ENCODE peak calls at places on chromosome X, in six cellular contexts. One of them, this sample, is unnamed.

GRCh38 chrX:129493643-129494042 is 29.6 kb downstream of the SMARCA1 start:
- DNase-seq in astrocyte of the cerebellum: no peak
- DNase-seq in NCI-H1092 treated with DMSO at 0.1 percent for 48 hours: no peak
- DNase-seq in MCF 10A: peak
- DNase-seq in A549: no peak
- DNase-seq in effector CD4-positive, alpha-beta T cell: no peak
- DNase-seq in this sample: peak

GRCh38 chrX:39361736-39362135 is 560.5 kb downstream of the MID1IP1 start:
- DNase-seq in astrocyte of the cerebellum: no peak
- DNase-seq in NCI-H1092 treated with DMSO at 0.1 percent for 48 hours: no peak
- DNase-seq in MCF 10A: no peak
- DNase-seq in A549: no peak
- DNase-seq in effector CD4-positive, alpha-beta T cell: no peak
- DNase-seq in this sample: no peak

GRCh38 chrX:13197961-13198761 is 121.7 kb downstream of the ATXN3L start:
- DNase-seq in astrocyte of the cerebellum: no peak
- DNase-seq in NCI-H1092 treated with DMSO at 0.1 percent for 48 hours: no peak
- DNase-seq in MCF 10A: no peak
- DNase-seq in A549: no peak
- DNase-seq in effector CD4-positive, alpha-beta T cell: no peak
- DNase-seq in this sample: no peak

GRCh38 chrX:154655786-154656185 is 2.4 kb upstream of the CTAG2 start:
- DNase-seq in astrocyte of the cerebellum: no peak
- DNase-seq in NCI-H1092 treated with DMSO at 0.1 percent for 48 hours: no peak
- DNase-seq in MCF 10A: no peak
- DNase-seq in A549: no peak
- DNase-seq in effector CD4-positive, alpha-beta T cell: no peak
- DNase-seq in this sample: no peak

GRCh38 chrX:151852294-151852693 is 60.4 kb upstream of the MAGEA4 start:
- DNase-seq in astrocyte of the cerebellum: no peak
- DNase-seq in NCI-H1092 treated with DMSO at 0.1 percent for 48 hours: no peak
- DNase-seq in MCF 10A: no peak
- DNase-seq in A549: no peak
- DNase-seq in effector CD4-positive, alpha-beta T cell: no peak
- DNase-seq in this sample: no peak

GRCh38 chrX:78199851-78200250 is 60.4 kb upstream of the TAF9B start:
- DNase-seq in astrocyte of the cerebellum: no peak
- DNase-seq in NCI-H1092 treated with DMSO at 0.1 percent for 48 hours: no peak
- DNase-seq in MCF 10A: peak
- DNase-seq in A549: peak
- DNase-seq in effector CD4-positive, alpha-beta T cell: no peak
- DNase-seq in this sample: peak

GRCh38 chrX:16771483-16772398 is 14.5 kb upstream of the TXLNG start:
- DNase-seq in astrocyte of the cerebellum: peak
- DNase-seq in NCI-H1092 treated with DMSO at 0.1 percent for 48 hours: no peak
- DNase-seq in MCF 10A: peak
- DNase-seq in A549: peak
- DNase-seq in effector CD4-positive, alpha-beta T cell: no peak
- DNase-seq in this sample: peak

GRCh38 chrX:71326394-71326793 is 24.8 kb downstream of the ITGB1BP2 start:
- DNase-seq in astrocyte of the cerebellum: no peak
- DNase-seq in NCI-H1092 treated with DMSO at 0.1 percent for 48 hours: no peak
- DNase-seq in MCF 10A: no peak
- DNase-seq in A549: no peak
- DNase-seq in effector CD4-positive, alpha-beta T cell: no peak
- DNase-seq in this sample: no peak

GRCh38 chrX:45126158-45126557 is 74.5 kb downstream of the DIPK2B start:
- DNase-seq in astrocyte of the cerebellum: no peak
- DNase-seq in NCI-H1092 treated with DMSO at 0.1 percent for 48 hours: no peak
- DNase-seq in MCF 10A: no peak
- DNase-seq in A549: no peak
- DNase-seq in effector CD4-positive, alpha-beta T cell: no peak
- DNase-seq in this sample: no peak

GRCh38 chrX:121902463-121902862 is 855.1 kb downstream of the GLUD2 start:
- DNase-seq in astrocyte of the cerebellum: no peak
- DNase-seq in NCI-H1092 treated with DMSO at 0.1 percent for 48 hours: no peak
- DNase-seq in MCF 10A: peak
- DNase-seq in A549: no peak
- DNase-seq in effector CD4-positive, alpha-beta T cell: no peak
- DNase-seq in this sample: no peak

GRCh38 chrX:103464071-103464773 is 55.1 kb downstream of the RAB40A start:
- DNase-seq in astrocyte of the cerebellum: no peak
- DNase-seq in NCI-H1092 treated with DMSO at 0.1 percent for 48 hours: peak
- DNase-seq in MCF 10A: peak
- DNase-seq in A549: peak
- DNase-seq in effector CD4-positive, alpha-beta T cell: peak
- DNase-seq in this sample: peak

GRCh38 chrX:139720979-139721378 is 13.0 kb upstream of the MCF2 start:
- DNase-seq in astrocyte of the cerebellum: no peak
- DNase-seq in NCI-H1092 treated with DMSO at 0.1 percent for 48 hours: no peak
- DNase-seq in MCF 10A: no peak
- DNase-seq in A549: no peak
- DNase-seq in effector CD4-positive, alpha-beta T cell: no peak
- DNase-seq in this sample: peak

GRCh38 chrX:16786791-16787735 is 797 bp downstream of the TXLNG start:
- DNase-seq in astrocyte of the cerebellum: no peak
- DNase-seq in NCI-H1092 treated with DMSO at 0.1 percent for 48 hours: peak
- DNase-seq in MCF 10A: peak
- DNase-seq in A549: no peak
- DNase-seq in effector CD4-positive, alpha-beta T cell: peak
- DNase-seq in this sample: peak

GRCh38 chrX:13026877-13027652 is 17.4 kb downstream of the FAM9C start:
- DNase-seq in astrocyte of the cerebellum: no peak
- DNase-seq in NCI-H1092 treated with DMSO at 0.1 percent for 48 hours: no peak
- DNase-seq in MCF 10A: no peak
- DNase-seq in A549: no peak
- DNase-seq in effector CD4-positive, alpha-beta T cell: no peak
- DNase-seq in this sample: no peak

GRCh38 chrX:56994375-56995270 is 718 bp downstream of the SPIN3 start:
- DNase-seq in astrocyte of the cerebellum: no peak
- DNase-seq in NCI-H1092 treated with DMSO at 0.1 percent for 48 hours: peak
- DNase-seq in MCF 10A: no peak
- DNase-seq in A549: no peak
- DNase-seq in effector CD4-positive, alpha-beta T cell: no peak
- DNase-seq in this sample: no peak

GRCh38 chrX:154515803-154516654 is at the start of gene FAM3A:
- DNase-seq in astrocyte of the cerebellum: peak
- DNase-seq in NCI-H1092 treated with DMSO at 0.1 percent for 48 hours: peak
- DNase-seq in MCF 10A: peak
- DNase-seq in A549: peak
- DNase-seq in effector CD4-positive, alpha-beta T cell: peak
- DNase-seq in this sample: peak

GRCh38 chrX:105226499-105226898 is 6.0 kb upstream of the TEX13A start:
- DNase-seq in astrocyte of the cerebellum: no peak
- DNase-seq in NCI-H1092 treated with DMSO at 0.1 percent for 48 hours: no peak
- DNase-seq in MCF 10A: no peak
- DNase-seq in A549: no peak
- DNase-seq in effector CD4-positive, alpha-beta T cell: no peak
- DNase-seq in this sample: no peak

GRCh38 chrX:2374086-2374485 is 126.7 kb downstream of the DHRSX start:
- DNase-seq in astrocyte of the cerebellum: peak
- DNase-seq in NCI-H1092 treated with DMSO at 0.1 percent for 48 hours: no peak
- DNase-seq in MCF 10A: no peak
- DNase-seq in A549: no peak
- DNase-seq in effector CD4-positive, alpha-beta T cell: no peak
- DNase-seq in this sample: no peak

GRCh38 chrX:632391-633042 is 1.9 kb downstream of the SHOX start:
- DNase-seq in astrocyte of the cerebellum: no peak
- DNase-seq in NCI-H1092 treated with DMSO at 0.1 percent for 48 hours: no peak
- DNase-seq in MCF 10A: no peak
- DNase-seq in A549: no peak
- DNase-seq in effector CD4-positive, alpha-beta T cell: no peak
- DNase-seq in this sample: no peak

GRCh38 chrX:45584717-45585116 is 384.0 kb upstream of the DIPK2B start:
- DNase-seq in astrocyte of the cerebellum: no peak
- DNase-seq in NCI-H1092 treated with DMSO at 0.1 percent for 48 hours: no peak
- DNase-seq in MCF 10A: no peak
- DNase-seq in A549: no peak
- DNase-seq in effector CD4-positive, alpha-beta T cell: no peak
- DNase-seq in this sample: no peak